ENCODE peak calls at places on chromosomes 2 and 18, in six cellular contexts. One of them, this sample, is unnamed.

GRCh38 chr2:222693837-222694236 is 22.4 kb downstream of the MOGAT1 start:
- DNase-seq in neural crest cell: no peak
- DNase-seq in AG04449: no peak
- DNase-seq in GM13977: no peak
- DNase-seq in bronchial epithelial cell: peak
- DNase-seq in colonic mucosa: no peak
- DNase-seq in this sample: no peak

GRCh38 chr2:10161961-10162441 is 39.5 kb downstream of the RRM2 start:
- DNase-seq in GM13977: no peak
- DNase-seq in neural crest cell: no peak
- DNase-seq in colonic mucosa: no peak
- DNase-seq in AG04449: no peak
- DNase-seq in bronchial epithelial cell: no peak
- DNase-seq in this sample: no peak

GRCh38 chr2:119449526-119449925 is 17.9 kb downstream of the TMEM37 start:
- DNase-seq in bronchial epithelial cell: no peak
- DNase-seq in GM13977: no peak
- DNase-seq in AG04449: no peak
- DNase-seq in neural crest cell: no peak
- DNase-seq in colonic mucosa: no peak
- DNase-seq in this sample: no peak

GRCh38 chr2:30695749-30696148 is 111.5 kb downstream of the CAPN13 start:
- DNase-seq in colonic mucosa: no peak
- DNase-seq in AG04449: no peak
- DNase-seq in GM13977: no peak
- DNase-seq in neural crest cell: no peak
- DNase-seq in bronchial epithelial cell: no peak
- DNase-seq in this sample: no peak

GRCh38 chr2:217837001-217837491 is 165.7 kb downstream of the TNS1 start:
- DNase-seq in GM13977: no peak
- DNase-seq in colonic mucosa: peak
- DNase-seq in bronchial epithelial cell: no peak
- DNase-seq in AG04449: no peak
- DNase-seq in neural crest cell: peak
- DNase-seq in this sample: no peak

GRCh38 chr2:200809506-200810251 is 2.0 kb upstream of the BZW1 start:
- DNase-seq in AG04449: no peak
- DNase-seq in neural crest cell: no peak
- DNase-seq in GM13977: no peak
- DNase-seq in colonic mucosa: no peak
- DNase-seq in bronchial epithelial cell: no peak
- DNase-seq in this sample: no peak

GRCh38 chr2:173521450-173522192 is 166.9 kb downstream of the CDCA7 start:
- DNase-seq in AG04449: no peak
- DNase-seq in bronchial epithelial cell: peak
- DNase-seq in GM13977: no peak
- DNase-seq in neural crest cell: no peak
- DNase-seq in colonic mucosa: no peak
- DNase-seq in this sample: no peak

GRCh38 chr2:158968396-158969161 is at the start of gene TANC1:
- DNase-seq in bronchial epithelial cell: peak
- DNase-seq in colonic mucosa: peak
- DNase-seq in AG04449: no peak
- DNase-seq in GM13977: peak
- DNase-seq in neural crest cell: peak
- DNase-seq in this sample: peak

GRCh38 chr2:131152065-131152464 is 46.9 kb downstream of the PLEKHB2 start:
- DNase-seq in bronchial epithelial cell: no peak
- DNase-seq in colonic mucosa: no peak
- DNase-seq in AG04449: no peak
- DNase-seq in neural crest cell: no peak
- DNase-seq in GM13977: no peak
- DNase-seq in this sample: no peak

GRCh38 chr2:28063492-28063962 is 173.0 kb downstream of the BABAM2 start:
- DNase-seq in GM13977: no peak
- DNase-seq in bronchial epithelial cell: no peak
- DNase-seq in colonic mucosa: no peak
- DNase-seq in AG04449: no peak
- DNase-seq in neural crest cell: no peak
- DNase-seq in this sample: no peak

GRCh38 chr2:239666855-239667376 is 266.1 kb upstream of the HDAC4 start:
- DNase-seq in colonic mucosa: no peak
- DNase-seq in bronchial epithelial cell: no peak
- DNase-seq in AG04449: no peak
- DNase-seq in GM13977: no peak
- DNase-seq in neural crest cell: no peak
- DNase-seq in this sample: peak

GRCh38 chr2:238083919-238084318 is 16.2 kb upstream of the ESPNL start:
- DNase-seq in neural crest cell: no peak
- DNase-seq in GM13977: no peak
- DNase-seq in colonic mucosa: no peak
- DNase-seq in AG04449: no peak
- DNase-seq in bronchial epithelial cell: no peak
- DNase-seq in this sample: peak

GRCh38 chr2:149388120-149388816 is 57.9 kb downstream of the LYPD6 start:
- DNase-seq in neural crest cell: no peak
- DNase-seq in GM13977: no peak
- DNase-seq in colonic mucosa: no peak
- DNase-seq in bronchial epithelial cell: no peak
- DNase-seq in AG04449: no peak
- DNase-seq in this sample: no peak

GRCh38 chr18:58671941-58672565 is 788 bp downstream of the MALT1 start:
- DNase-seq in bronchial epithelial cell: peak
- DNase-seq in AG04449: no peak
- DNase-seq in colonic mucosa: peak
- DNase-seq in GM13977: peak
- DNase-seq in neural crest cell: no peak
- DNase-seq in this sample: no peak

GRCh38 chr18:3209859-3210569 is 9.8 kb downstream of the MYOM1 start:
- DNase-seq in neural crest cell: no peak
- DNase-seq in GM13977: peak
- DNase-seq in colonic mucosa: no peak
- DNase-seq in AG04449: no peak
- DNase-seq in bronchial epithelial cell: peak
- DNase-seq in this sample: no peak

GRCh38 chr18:77049938-77050337 is 82.6 kb downstream of the MBP start:
- DNase-seq in neural crest cell: no peak
- DNase-seq in AG04449: no peak
- DNase-seq in GM13977: no peak
- DNase-seq in colonic mucosa: no peak
- DNase-seq in bronchial epithelial cell: peak
- DNase-seq in this sample: no peak

GRCh38 chr2:23669413-23670244 is 257.3 kb downstream of the ATAD2B start:
- DNase-seq in neural crest cell: no peak
- DNase-seq in AG04449: no peak
- DNase-seq in GM13977: no peak
- DNase-seq in colonic mucosa: peak
- DNase-seq in bronchial epithelial cell: peak
- DNase-seq in this sample: no peak

GRCh38 chr18:12238861-12239260 is 15.3 kb upstream of the CIDEA start:
- DNase-seq in AG04449: no peak
- DNase-seq in GM13977: no peak
- DNase-seq in bronchial epithelial cell: no peak
- DNase-seq in neural crest cell: no peak
- DNase-seq in colonic mucosa: no peak
- DNase-seq in this sample: no peak

GRCh38 chr2:162308747-162309503 is 9.6 kb downstream of the IFIH1 start:
- DNase-seq in neural crest cell: no peak
- DNase-seq in colonic mucosa: no peak
- DNase-seq in GM13977: no peak
- DNase-seq in AG04449: no peak
- DNase-seq in bronchial epithelial cell: peak
- DNase-seq in this sample: no peak

GRCh38 chr18:79396431-79397287 is 929 bp downstream of the NFATC1 start:
- DNase-seq in bronchial epithelial cell: no peak
- DNase-seq in GM13977: peak
- DNase-seq in neural crest cell: no peak
- DNase-seq in AG04449: no peak
- DNase-seq in colonic mucosa: peak
- DNase-seq in this sample: no peak
- TF ChIP-seq CTCF in bronchial epithelial cell: peak
- TF ChIP-seq CTCF in GM13977: peak
- TF ChIP-seq CTCF in neural crest cell: no peak
- TF ChIP-seq CTCF in AG04449: peak
- TF ChIP-seq CTCF in colonic mucosa: no peak
- TF ChIP-seq CTCF in this sample: no peak

GRCh38 chr18:31680836-31681568 is 3.4 kb downstream of the B4GALT6 start:
- DNase-seq in AG04449: no peak
- DNase-seq in bronchial epithelial cell: peak
- DNase-seq in colonic mucosa: peak
- DNase-seq in neural crest cell: no peak
- DNase-seq in GM13977: no peak
- DNase-seq in this sample: no peak
- TF ChIP-seq CTCF in AG04449: no peak
- TF ChIP-seq CTCF in bronchial epithelial cell: peak
- TF ChIP-seq CTCF in colonic mucosa: no peak
- TF ChIP-seq CTCF in neural crest cell: peak
- TF ChIP-seq CTCF in GM13977: peak
- TF ChIP-seq CTCF in this sample: peak

DNA sequence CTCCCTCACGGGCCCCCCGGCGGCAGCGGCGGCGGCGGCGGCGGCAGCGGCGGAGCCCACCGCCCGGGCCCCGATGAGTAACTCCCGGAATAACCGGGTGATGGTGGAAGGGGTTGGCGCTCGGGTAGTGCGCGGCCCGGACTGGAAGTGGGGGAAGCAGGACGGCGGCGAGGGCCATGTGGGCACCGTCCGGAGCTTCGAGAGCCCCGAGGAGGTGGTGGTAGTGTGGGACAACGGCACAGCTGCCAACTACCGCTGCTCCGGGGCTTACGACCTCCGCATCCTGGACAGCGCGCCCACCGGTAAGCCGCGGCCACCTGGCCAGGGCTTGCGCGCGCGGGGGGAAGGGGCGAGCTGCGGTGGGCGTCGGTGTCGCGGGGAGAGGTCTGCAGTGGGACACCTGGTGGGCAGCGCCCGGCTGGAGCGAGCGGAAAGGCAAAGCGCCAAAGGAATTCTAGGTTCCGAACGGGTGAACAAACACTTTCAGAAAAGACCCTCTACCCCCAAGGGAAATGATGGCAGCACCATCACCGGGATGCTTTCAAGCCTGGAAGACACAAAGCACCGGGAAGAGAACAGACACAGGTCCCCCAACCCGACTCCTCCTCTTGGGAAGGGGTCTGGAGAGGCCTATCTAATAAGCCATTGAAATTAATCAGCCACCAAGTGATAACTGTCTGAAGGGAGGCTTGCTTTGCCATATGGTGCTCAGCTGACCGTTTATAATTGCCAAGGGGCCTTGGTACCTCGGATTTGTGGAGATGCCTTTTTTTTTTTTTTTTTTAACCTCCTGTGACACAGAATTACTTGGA is 1.1 kb downstream of the MIB1 start:
- DNase-seq in GM13977: peak
- DNase-seq in bronchial epithelial cell: no peak
- DNase-seq in neural crest cell: peak
- DNase-seq in AG04449: no peak
- DNase-seq in colonic mucosa: peak
- DNase-seq in this sample: no peak
- TF ChIP-seq CTCF in GM13977: no peak
- TF ChIP-seq CTCF in bronchial epithelial cell: peak
- TF ChIP-seq CTCF in neural crest cell: no peak
- TF ChIP-seq CTCF in AG04449: no peak
- TF ChIP-seq CTCF in colonic mucosa: no peak
- TF ChIP-seq CTCF in this sample: no peak

GRCh38 chr2:133411857-133412256 is 156.4 kb downstream of the NCKAP5 start:
- DNase-seq in neural crest cell: no peak
- DNase-seq in AG04449: no peak
- DNase-seq in GM13977: no peak
- DNase-seq in colonic mucosa: no peak
- DNase-seq in bronchial epithelial cell: no peak
- DNase-seq in this sample: no peak
- TF ChIP-seq CTCF in neural crest cell: no peak
- TF ChIP-seq CTCF in AG04449: no peak
- TF ChIP-seq CTCF in GM13977: no peak
- TF ChIP-seq CTCF in colonic mucosa: no peak
- TF ChIP-seq CTCF in bronchial epithelial cell: no peak
- TF ChIP-seq CTCF in this sample: peak

DNA sequence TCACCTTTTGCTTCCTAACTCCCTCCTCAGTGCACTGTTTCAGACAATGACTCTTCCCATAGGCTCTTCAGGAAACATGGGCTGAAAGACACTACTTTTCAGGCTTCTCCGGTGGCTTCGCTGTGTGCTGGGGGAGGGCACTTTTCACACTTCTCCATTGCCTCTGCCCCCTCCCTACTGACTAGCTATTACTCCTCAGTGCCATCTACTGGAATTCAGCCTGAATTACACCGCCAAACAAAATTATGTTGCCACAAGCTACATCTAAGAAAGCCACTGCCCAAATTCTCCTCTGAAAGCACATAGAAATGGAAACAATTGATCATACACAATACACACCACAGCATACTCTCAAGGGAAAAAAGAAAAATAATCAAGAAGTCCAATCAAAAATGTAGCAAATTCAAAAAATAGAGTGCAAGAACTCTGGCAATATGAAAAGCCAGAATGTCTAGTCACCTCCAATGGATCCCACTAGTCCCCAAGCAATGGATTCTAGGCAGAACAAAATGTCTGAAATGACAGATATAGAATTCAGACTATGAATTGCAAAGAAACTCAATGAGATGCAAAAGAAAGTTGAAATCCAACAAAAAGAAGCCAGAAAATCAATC is 1139.4 kb upstream of the GYPC start:
- DNase-seq in GM13977: peak
- DNase-seq in AG04449: no peak
- DNase-seq in bronchial epithelial cell: peak
- DNase-seq in neural crest cell: no peak
- DNase-seq in colonic mucosa: peak
- DNase-seq in this sample: no peak
- TF ChIP-seq CTCF in GM13977: peak
- TF ChIP-seq CTCF in AG04449: no peak
- TF ChIP-seq CTCF in bronchial epithelial cell: peak
- TF ChIP-seq CTCF in neural crest cell: peak
- TF ChIP-seq CTCF in colonic mucosa: peak
- TF ChIP-seq CTCF in this sample: peak

GRCh38 chr2:182591774-182592173 is 124.3 kb upstream of the DNAJC10 start:
- DNase-seq in GM13977: no peak
- DNase-seq in AG04449: no peak
- DNase-seq in bronchial epithelial cell: no peak
- DNase-seq in colonic mucosa: no peak
- DNase-seq in neural crest cell: no peak
- DNase-seq in this sample: no peak

GRCh38 chr2:182595650-182596049 is 120.4 kb upstream of the DNAJC10 start:
- DNase-seq in GM13977: no peak
- DNase-seq in colonic mucosa: no peak
- DNase-seq in bronchial epithelial cell: no peak
- DNase-seq in AG04449: no peak
- DNase-seq in neural crest cell: no peak
- DNase-seq in this sample: no peak

GRCh38 chr2:182593394-182593707 is 122.7 kb upstream of the DNAJC10 start:
- DNase-seq in AG04449: peak
- DNase-seq in GM13977: no peak
- DNase-seq in bronchial epithelial cell: peak
- DNase-seq in colonic mucosa: no peak
- DNase-seq in neural crest cell: no peak
- DNase-seq in this sample: no peak

GRCh38 chr2:182594286-182594685 is 121.8 kb upstream of the DNAJC10 start:
- DNase-seq in neural crest cell: no peak
- DNase-seq in GM13977: no peak
- DNase-seq in AG04449: no peak
- DNase-seq in colonic mucosa: no peak
- DNase-seq in bronchial epithelial cell: peak
- DNase-seq in this sample: no peak

GRCh38 chr2:182592691-182593393 is 123.2 kb upstream of the DNAJC10 start:
- DNase-seq in colonic mucosa: no peak
- DNase-seq in neural crest cell: no peak
- DNase-seq in AG04449: no peak
- DNase-seq in bronchial epithelial cell: no peak
- DNase-seq in GM13977: no peak
- DNase-seq in this sample: no peak
- TF ChIP-seq CTCF in colonic mucosa: no peak
- TF ChIP-seq CTCF in neural crest cell: no peak
- TF ChIP-seq CTCF in AG04449: no peak
- TF ChIP-seq CTCF in bronchial epithelial cell: peak
- TF ChIP-seq CTCF in GM13977: no peak
- TF ChIP-seq CTCF in this sample: peak